ENCODE peak calls at places on chromosome 10, in eight cellular contexts. N, Y, T, X, C, I, K and V are unnamed samples.

GRCh38 chr10:73061743-73062142 is 34.9 kb downstream of the P4HA1 start:
- DNase-seq in I (no peak), C (no peak), N (no peak), Y (no peak), T (no peak), K (no peak), X (no peak), V (no peak)

GRCh38 chr10:132107211-132107946 is 41.6 kb downstream of the JAKMIP3 start:
- DNase-seq in N (no peak), X (no peak), C (no peak), T (no peak), K (no peak), I (no peak), Y (no peak), V (no peak)

GRCh38 chr10:51000976-51001375 is 73.3 kb upstream of the PRKG1 start:
- DNase-seq in C (no peak), Y (no peak), N (no peak), I (no peak), K (peak; percentile 64), T (no peak), X (no peak), V (no peak)

GRCh38 chr10:104274762-104275721 is 6.1 kb downstream of the GSTO2 start:
- DNase-seq in K (peak; percentile 56), C (peak; percentile 55), Y (peak; percentile 34), N (no peak), I (peak; percentile 63), X (no peak), T (no peak), V (peak; percentile 68)

GRCh38 chr10:103448751-103449150 is 3.4 kb downstream of the CALHM2 start:
- DNase-seq in X (no peak), T (no peak), C (no peak), I (peak; percentile 39), Y (no peak), K (peak; percentile 81), N (peak; percentile 84), V (no peak)

GRCh38 chr10:119652361-119652760 is 1.2 kb downstream of the BAG3 start:
- DNase-seq in I (peak; percentile 57), Y (no peak), X (no peak), K (peak; percentile 80), N (peak; percentile 78), C (peak; percentile 46), T (peak; percentile 51), V (peak; percentile 5)

GRCh38 chr10:61837748-61838055 is 63.8 kb upstream of the ARID5B start:
- DNase-seq in C (no peak), T (no peak), Y (no peak), I (peak; percentile 59), K (no peak), N (no peak), X (no peak), V (no peak)

GRCh38 chr10:86440874-86441838 is 74.6 kb upstream of the GRID1 start:
- DNase-seq in T (no peak), K (peak; percentile 91), C (no peak), I (peak; percentile 28), X (no peak), Y (no peak), N (peak; percentile 57), V (no peak)

GRCh38 chr10:10792681-10793080 is 225.0 kb upstream of the CELF2 start:
- DNase-seq in X (peak; percentile 83), T (peak; percentile 75), C (no peak), N (peak; percentile 62), I (peak; percentile 58), K (peak; percentile 90), Y (no peak), V (peak; percentile 12)

GRCh38 chr10:33498354-33498753 is 163.9 kb upstream of the NRP1 start:
- DNase-seq in K (no peak), I (no peak), C (no peak), T (no peak), N (no peak), X (no peak), Y (no peak), V (no peak)

GRCh38 chr10:12482586-12482985 is 133.2 kb downstream of the CAMK1D start:
- DNase-seq in X (no peak), N (no peak), K (peak; percentile 21), T (no peak), C (no peak), Y (no peak), I (no peak), V (no peak)

GRCh38 chr10:109624939-109625338 is 298.4 kb downstream of the XPNPEP1 start:
- DNase-seq in N (no peak), T (no peak), Y (no peak), K (no peak), I (no peak), C (no peak), X (no peak), V (no peak)

GRCh38 chr10:17387861-17388503 is 66.4 kb downstream of the ST8SIA6 start:
- DNase-seq in T (no peak), X (peak; percentile 88), Y (no peak), C (no peak), N (no peak), I (peak; percentile 81), K (peak; percentile 8), V (peak; percentile 24)

GRCh38 chr10:127155221-127155620 is 41.2 kb downstream of the INSYN2A start:
- DNase-seq in X (no peak), C (no peak), I (no peak), N (no peak), Y (no peak), K (peak; percentile 57), T (no peak), V (no peak)

GRCh38 chr10:127158663-127159062 is 37.7 kb downstream of the INSYN2A start:
- DNase-seq in I (no peak), C (no peak), Y (no peak), N (no peak), T (no peak), K (no peak), X (no peak), V (no peak)

GRCh38 chr10:127159648-127160245 is 36.6 kb downstream of the INSYN2A start:
- DNase-seq in I (no peak), K (no peak), T (no peak), X (no peak), Y (no peak), C (no peak), N (no peak), V (no peak)

GRCh38 chr10:127161482-127161881 is 34.9 kb downstream of the INSYN2A start:
- DNase-seq in X (no peak), I (no peak), T (no peak), C (no peak), Y (no peak), N (no peak), K (no peak), V (no peak)

GRCh38 chr10:127157506-127158205 is 38.7 kb downstream of the INSYN2A start:
- DNase-seq in T (no peak), Y (no peak), I (no peak), K (peak; percentile 65), C (no peak), X (no peak), N (no peak), V (no peak)
- TF ChIP-seq CTCF in T (no peak), Y (no peak), I (no peak), K (no peak), C (no peak), X (no peak), N (no peak), V (no peak)

GRCh38 chr10:26624017-26624416 is 73.5 kb upstream of the PDSS1 start:
- DNase-seq in K (no peak), I (no peak), C (no peak), T (no peak), X (no peak), N (no peak), Y (no peak), V (no peak)

GRCh38 chr10:26628395-26628794 is 69.1 kb upstream of the PDSS1 start:
- DNase-seq in I (no peak), K (no peak), T (no peak), Y (no peak), N (no peak), X (no peak), C (no peak), V (no peak)

GRCh38 chr10:26622891-26623290 is 74.6 kb upstream of the PDSS1 start:
- DNase-seq in X (no peak), K (no peak), Y (no peak), N (no peak), I (no peak), C (no peak), T (no peak), V (no peak)

GRCh38 chr10:26626066-26626465 is 71.4 kb upstream of the PDSS1 start:
- DNase-seq in N (no peak), I (no peak), Y (no peak), T (no peak), X (no peak), K (no peak), C (no peak), V (no peak)

DNA sequence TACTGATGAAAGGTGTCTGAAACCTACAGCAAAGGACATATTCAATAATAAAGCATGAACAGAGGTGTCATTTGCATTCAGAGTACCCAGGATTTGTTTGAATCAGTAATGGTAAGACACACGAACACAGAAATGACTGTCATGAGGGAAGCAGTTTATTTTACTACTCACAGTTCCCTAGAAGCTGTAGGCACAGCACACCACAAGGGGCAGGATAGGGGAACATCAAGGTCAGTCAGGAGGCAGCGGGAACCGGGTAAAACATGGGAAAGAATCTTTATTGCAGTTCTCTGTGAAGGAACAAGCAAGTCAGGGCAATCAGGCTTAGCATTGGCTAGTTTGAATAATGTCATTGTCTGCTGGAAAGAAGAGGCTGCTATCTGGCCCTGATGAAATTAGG is 70.2 kb upstream of the PDSS1 start:
- DNase-seq in I (peak; percentile 4), Y (no peak), X (no peak), C (no peak), T (no peak), N (no peak), K (no peak), V (no peak)
- TF ChIP-seq CTCF in I (no peak), Y (peak; percentile 31), X (no peak), C (no peak), T (peak; percentile 24), N (peak; percentile 17), K (no peak), V (no peak)

GRCh38 chr10:97540669-97541500 is 31.7 kb upstream of the ANKRD2 start:
- DNase-seq in Y (no peak), T (no peak), X (no peak), N (no peak), C (no peak), I (no peak), K (no peak), V (no peak)

GRCh38 chr10:97538401-97538800 is 34.2 kb upstream of the ANKRD2 start:
- DNase-seq in C (no peak), N (peak; percentile 19), T (no peak), K (peak; percentile 72), I (no peak), Y (no peak), X (no peak), V (no peak)

GRCh38 chr10:97538839-97539238 is 33.7 kb upstream of the ANKRD2 start:
- DNase-seq in N (no peak), X (no peak), T (no peak), C (no peak), Y (no peak), K (no peak), I (peak; percentile 15), V (no peak)

GRCh38 chr10:97537186-97537869 is 35.3 kb upstream of the ANKRD2 start:
- DNase-seq in C (no peak), N (no peak), Y (no peak), X (no peak), T (no peak), I (no peak), K (no peak), V (no peak)

GRCh38 chr10:97539523-97540200 is 32.9 kb upstream of the ANKRD2 start:
- DNase-seq in C (no peak), N (peak; percentile 70), X (peak; percentile 41), I (peak; percentile 20), Y (no peak), K (peak; percentile 93), T (no peak), V (no peak)
- TF ChIP-seq CTCF in C (no peak), N (peak; percentile 65), X (no peak), I (peak; percentile 15), Y (no peak), K (peak; percentile 60), T (peak; percentile 36), V (no peak)

GRCh38 chr10:9766762-9767161 is 1250.9 kb upstream of the CELF2 start:
- DNase-seq in X (no peak), N (no peak), Y (no peak), T (no peak), C (peak; percentile 15), I (no peak), K (peak; percentile 29), V (no peak)
- TF ChIP-seq CTCF in X (no peak), N (no peak), Y (peak; percentile 19), T (no peak), C (peak; percentile 57), I (no peak), K (peak; percentile 37), V (no peak)